ENCODE peak calls at places on chromosome 1, in four cellular contexts. L is tibial nerve, I is K562, S is vagina. J is an unnamed sample.
A peak's percentile ranks its signal among the peaks of the same experiment; 100 is the strongest.

GRCh38 chr1:51168266-51168845 is 66.3 kb downstream of the C1orf185 start:
- DNase-seq in L (no peak), I (no peak), S (no peak), J (no peak)

GRCh38 chr1:72066431-72066830 is 215.9 kb downstream of the NEGR1 start:
- DNase-seq in L (no peak), I (no peak), S (no peak), J (no peak)

GRCh38 chr1:211625040-211625439 is 46.1 kb upstream of the SLC30A1 start:
- DNase-seq in L (no peak), I (peak; percentile 68), S (no peak), J (peak; percentile 74)

GRCh38 chr1:54894271-54894670 is 7.3 kb upstream of the DHCR24 start:
- DNase-seq in L (no peak), I (no peak), S (no peak), J (no peak)

GRCh38 chr1:226364129-226364899 is 43.6 kb downstream of the PARP1 start:
- DNase-seq in L (no peak), I (peak; percentile 23), S (no peak), J (peak; percentile 64)

GRCh38 chr1:118659646-118660045 is 328.5 kb downstream of the TBX15 start:
- DNase-seq in L (no peak), I (no peak), S (no peak), J (no peak)

GRCh38 chr1:43453442-43454269 is at the start of gene HYI:
- DNase-seq in L (peak; percentile 70), I (peak; percentile 63), S (peak; percentile 89), J (peak; percentile 81)

GRCh38 chr1:206459703-206460102 is 10.6 kb upstream of the IKBKE start:
- DNase-seq in L (no peak), I (no peak), S (no peak), J (no peak)

GRCh38 chr1:164709541-164710287 is 150.7 kb downstream of the PBX1 start:
- DNase-seq in L (no peak), I (no peak), S (no peak), J (no peak)

GRCh38 chr1:220819627-220820026 is 32.9 kb downstream of the MTARC1 start:
- DNase-seq in L (no peak), I (no peak), S (no peak), J (no peak)

GRCh38 chr1:169138866-169139670 is 32.6 kb downstream of the ATP1B1 start:
- DNase-seq in L (no peak), I (no peak), S (no peak), J (no peak)

GRCh38 chr1:172168597-172168872 is 251.9 kb upstream of the C1orf105 start:
- DNase-seq in L (no peak), I (no peak), S (no peak), J (no peak)
- TF ChIP-seq POLR2A in L (no peak), I (no peak), S (no peak), J (no peak)

GRCh38 chr1:228011721-228012311 is 5.0 kb downstream of the WNT3A start:
- DNase-seq in L (no peak), I (no peak), S (no peak), J (no peak)

GRCh38 chr1:228012555-228012954 is 5.8 kb downstream of the WNT3A start:
- DNase-seq in L (no peak), I (no peak), S (no peak), J (no peak)

GRCh38 chr1:228015276-228016180 is 8.7 kb downstream of the WNT3A start:
- DNase-seq in L (no peak), I (no peak), S (no peak), J (no peak)

GRCh38 chr1:228014235-228014930 is 7.6 kb downstream of the WNT3A start:
- DNase-seq in L (no peak), I (peak; percentile 46), S (no peak), J (no peak)

DNA sequence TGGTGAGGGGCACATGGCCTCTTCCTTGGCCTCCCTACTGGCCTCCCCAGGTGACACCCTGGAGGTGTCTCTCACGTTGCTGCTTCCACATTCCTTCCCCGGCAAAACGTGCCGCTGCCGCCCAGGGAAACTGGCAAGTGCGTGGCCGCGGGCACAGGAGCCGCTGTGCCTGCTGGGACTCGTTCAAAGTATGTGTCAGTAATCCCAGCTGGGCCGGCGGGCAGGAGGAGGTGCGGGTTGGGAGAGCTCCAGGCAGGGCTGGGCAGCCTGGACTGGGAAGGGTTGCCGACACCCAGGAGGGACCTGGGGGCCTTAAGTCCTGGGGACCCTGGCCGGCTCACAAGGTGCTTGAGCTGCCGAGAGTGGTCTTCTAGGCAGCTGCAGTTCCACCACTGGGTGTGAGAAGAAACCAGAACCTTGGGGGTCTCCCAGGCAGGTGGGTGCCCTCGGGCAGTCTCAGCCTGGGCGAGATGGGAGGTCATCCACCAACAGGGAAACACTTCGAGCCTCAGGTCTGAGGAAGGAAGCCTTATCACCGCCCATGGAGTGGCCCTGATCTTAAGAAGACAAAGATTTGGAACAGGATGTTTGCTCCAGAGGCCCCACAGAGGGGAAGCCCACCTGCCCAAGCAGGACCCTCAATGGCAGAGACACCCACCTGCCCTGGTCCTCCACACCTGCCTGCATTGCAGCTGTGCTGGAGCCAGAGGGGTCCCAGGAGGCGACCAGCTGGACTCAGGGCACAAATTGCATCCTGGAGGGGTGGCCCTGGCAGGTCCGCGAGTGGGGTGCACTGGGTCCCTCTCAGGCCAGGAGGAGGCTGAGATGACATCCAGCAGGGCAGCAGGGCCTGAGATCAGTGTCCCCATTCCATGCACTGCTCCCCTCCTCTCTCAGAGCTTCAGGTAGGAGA is 6.8 kb downstream of the WNT3A start:
- DNase-seq in L (no peak), I (no peak), S (peak; percentile 88), J (no peak)
- TF ChIP-seq POLR2A in L (no peak), I (no peak), S (no peak), J (no peak)

DNA sequence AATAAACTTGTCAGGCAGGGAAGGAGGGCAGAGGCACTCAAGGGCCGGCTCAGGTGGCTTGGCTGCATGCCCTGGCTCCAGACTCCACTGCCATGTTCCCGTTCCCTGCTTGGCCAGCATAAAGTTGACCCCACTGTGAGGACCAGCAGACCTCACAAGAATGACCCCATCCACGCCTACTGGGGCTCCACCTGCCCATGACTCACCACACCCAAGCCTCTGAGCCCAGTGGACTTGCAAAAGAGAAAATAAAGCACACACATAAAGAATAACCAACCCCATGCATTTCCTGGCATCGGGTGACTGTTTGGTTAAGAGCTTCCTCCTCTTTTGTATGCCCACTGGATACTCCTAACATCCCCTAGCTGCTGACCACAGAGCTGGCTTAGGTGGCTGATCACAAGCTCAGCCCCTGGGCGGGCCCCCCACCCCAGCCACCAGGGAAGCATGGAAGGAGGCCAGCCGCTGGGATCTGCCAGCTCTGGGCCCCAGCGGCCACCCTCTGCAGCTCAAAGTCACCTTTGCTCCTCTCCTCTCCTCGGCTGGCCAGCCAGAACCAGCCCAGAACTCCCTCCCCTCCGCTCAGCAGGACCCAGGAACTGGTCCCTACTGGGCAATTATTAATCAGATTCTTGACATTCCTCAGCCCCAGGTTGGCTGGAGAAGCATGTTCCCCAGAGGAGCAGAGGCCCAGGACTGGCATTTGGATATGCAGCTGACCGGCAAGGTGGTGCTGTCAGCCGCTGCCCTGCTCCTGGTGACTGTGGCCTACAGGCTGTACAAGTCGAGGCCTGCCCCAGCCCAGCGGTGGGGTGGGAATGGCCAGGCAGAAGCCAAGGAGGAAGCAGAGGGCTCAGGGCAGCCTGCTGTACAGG is at the start of gene KLHDC7A:
- DNase-seq in L (no peak), I (no peak), S (no peak), J (no peak)
- TF ChIP-seq POLR2A in L (no peak), I (no peak), S (no peak), J (no peak)

DNA sequence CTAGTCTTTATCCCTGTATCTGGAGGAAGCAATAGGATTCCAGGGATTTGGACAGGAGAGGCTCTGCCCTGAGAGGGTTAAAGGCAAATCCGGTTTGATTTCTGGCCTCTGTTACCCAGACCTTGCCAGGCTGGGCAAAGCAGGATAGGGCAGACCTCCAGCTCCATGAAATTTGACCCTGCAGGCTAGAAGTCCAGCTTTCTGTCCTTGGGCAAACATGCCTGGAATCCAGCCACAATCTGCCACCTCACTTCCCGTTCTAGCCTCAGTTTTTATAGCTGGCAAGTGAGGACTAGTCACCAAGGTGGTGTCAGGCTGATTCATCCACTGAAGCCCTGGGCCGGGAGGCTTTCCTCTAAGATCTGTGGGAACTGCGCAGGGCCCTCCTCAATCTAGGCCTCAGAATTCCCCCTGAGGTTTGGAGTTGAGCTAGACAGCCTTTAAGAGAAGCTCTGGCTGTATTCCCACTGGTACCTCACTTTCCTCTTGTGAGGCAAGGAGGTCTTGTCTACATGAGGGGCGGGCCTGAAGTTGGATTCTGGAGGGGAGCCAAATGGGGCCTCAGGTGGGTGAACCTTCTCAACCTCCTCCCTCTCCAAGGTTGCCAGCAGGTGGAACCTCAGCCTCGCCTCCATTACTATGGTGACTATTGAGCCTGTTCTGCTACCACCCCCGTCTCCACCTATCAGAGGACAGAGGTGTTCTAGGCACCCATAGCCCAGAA is 7.0 kb upstream of the P3R3URF start:
- DNase-seq in L (no peak), I (no peak), S (no peak), J (no peak)
- TF ChIP-seq POLR2A in L (no peak), I (no peak), S (no peak), J (no peak)

GRCh38 chr1:89573410-89573809 is 48.8 kb downstream of the LRRC8B start:
- DNase-seq in L (no peak), I (no peak), S (no peak), J (no peak)
- TF ChIP-seq POLR2A in L (no peak), I (no peak), S (no peak), J (no peak)

GRCh38 chr1:228646717-228647522 is 88.4 kb upstream of the RHOU start:
- DNase-seq in L (no peak), I (peak; percentile 14), S (peak; percentile 88), J (peak; percentile 39)

GRCh38 chr1:228650141-228650540 is 85.1 kb upstream of the RHOU start:
- DNase-seq in L (no peak), I (peak; percentile 18), S (no peak), J (peak; percentile 10)

GRCh38 chr1:228648647-228649383 is 86.5 kb upstream of the RHOU start:
- DNase-seq in L (no peak), I (no peak), S (peak; percentile 49), J (no peak)

GRCh38 chr1:228650946-228651345 is 84.3 kb upstream of the RHOU start:
- DNase-seq in L (no peak), I (no peak), S (peak; percentile 56), J (no peak)

DNA sequence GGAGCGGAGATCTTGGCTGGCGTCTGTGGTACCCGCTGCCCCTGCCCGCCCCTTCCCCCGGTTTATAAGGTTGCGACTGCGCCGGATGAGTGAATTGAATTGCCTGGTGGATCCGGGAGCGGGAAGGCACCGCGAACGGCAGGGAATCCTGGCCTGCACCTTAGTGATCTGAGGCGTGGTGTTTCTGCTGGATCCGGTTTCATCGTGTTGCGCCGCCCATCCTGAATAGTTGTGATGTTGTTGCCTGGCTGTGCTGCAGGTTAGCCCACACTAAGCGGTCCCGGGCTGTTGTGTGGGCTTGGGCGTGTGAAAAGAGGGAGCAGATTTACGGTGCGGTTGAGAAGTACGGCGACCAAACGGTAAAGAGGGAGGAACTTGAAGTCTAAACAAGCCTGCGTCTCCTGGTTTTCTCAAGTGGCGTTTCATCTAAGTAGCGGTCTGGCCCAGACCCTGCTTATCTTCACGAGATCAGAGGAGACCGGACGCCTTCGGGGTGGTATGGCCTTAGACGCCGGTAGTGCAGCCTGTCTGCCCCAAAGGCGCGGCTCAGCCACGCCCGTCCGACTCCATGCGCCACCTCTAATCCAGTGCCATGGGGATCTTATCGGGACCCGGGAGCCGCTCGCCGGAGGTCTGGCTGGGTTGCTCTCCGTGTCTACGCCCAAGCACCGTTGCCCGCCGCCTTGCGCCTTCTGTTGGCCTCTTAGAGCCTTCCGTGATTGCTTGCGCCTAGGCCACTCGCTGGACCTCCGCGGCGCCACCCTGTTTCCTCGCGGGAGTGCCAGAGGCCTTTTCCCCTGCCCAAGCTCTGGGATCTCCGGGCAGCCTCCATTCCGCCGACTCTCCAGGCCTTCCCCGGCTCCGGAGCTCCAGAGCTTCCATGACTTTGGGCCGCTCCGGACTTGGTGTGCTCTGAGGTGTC is 87.5 kb upstream of the RHOU start:
- DNase-seq in L (no peak), I (peak; percentile 25), S (peak; percentile 90), J (peak; percentile 33)
- TF ChIP-seq POLR2A in L (peak; percentile 12), I (no peak), S (no peak), J (no peak)

GRCh38 chr1:53660666-53661065 is 78.3 kb downstream of the GLIS1 start:
- DNase-seq in L (no peak), I (no peak), S (no peak), J (no peak)
- TF ChIP-seq POLR2A in L (no peak), I (no peak), S (no peak), J (no peak)